ENCODE peak calls at places on chromosomes 12 and 14, in ten cellular contexts. I, T, Q, H, X, S, K, L, C and F are unnamed samples.

GRCh38 chr14:29773990-29774389 is 153.7 kb downstream of the PRKD1 start:
- ATAC-seq in L (no peak), K (no peak), H (no peak), T (no peak), X (no peak), I (no peak), Q (no peak), C (no peak), S (no peak), F (no peak)

GRCh38 chr12:121217066-121217465 is 7.1 kb downstream of the P2RX4 start:
- ATAC-seq in C (no peak), X (no peak), K (peak; percentile 69), Q (no peak), S (no peak), I (no peak), H (no peak), L (no peak), T (no peak), F (no peak)

GRCh38 chr12:76123301-76124212 is 39.1 kb upstream of the NAP1L1 start:
- ATAC-seq in Q (no peak), H (no peak), I (peak; percentile 30), K (no peak), X (no peak), C (no peak), T (no peak), S (peak; percentile 28), L (peak; percentile 62), F (no peak)

GRCh38 chr14:54348923-54349615 is 47.7 kb upstream of the CDKN3 start:
- ATAC-seq in I (no peak), X (no peak), C (no peak), S (no peak), T (no peak), L (peak; percentile 35), H (no peak), Q (peak; percentile 51), K (no peak), F (peak; percentile 65)

GRCh38 chr14:55116246-55117030 is 12.6 kb upstream of the LGALS3 start:
- ATAC-seq in Q (no peak), L (no peak), H (no peak), T (no peak), S (peak; percentile 16), X (peak; percentile 91), I (no peak), K (peak; percentile 77), C (no peak), F (no peak)

GRCh38 chr12:75548879-75549278 is 37.5 kb upstream of the KRR1 start:
- ATAC-seq in T (no peak), Q (no peak), H (no peak), K (no peak), I (no peak), L (no peak), S (no peak), X (no peak), C (no peak), F (no peak)

GRCh38 chr12:14853966-14854365 is 10.6 kb upstream of the ART4 start:
- ATAC-seq in Q (no peak), K (no peak), L (no peak), C (no peak), X (no peak), H (no peak), S (no peak), T (no peak), I (no peak), F (no peak)

GRCh38 chr12:14373202-14373601 is 7.7 kb downstream of the ATF7IP start:
- ATAC-seq in T (no peak), C (no peak), H (peak; percentile 31), K (no peak), S (peak; percentile 42), X (no peak), Q (no peak), I (no peak), L (peak; percentile 81), F (no peak)

GRCh38 chr14:82720931-82721330 is 1187.3 kb upstream of the SEL1L start:
- ATAC-seq in T (no peak), H (no peak), C (no peak), X (no peak), I (no peak), L (no peak), K (no peak), Q (no peak), S (no peak), F (no peak)

GRCh38 chr14:23005451-23005850 is 4.5 kb downstream of the C14orf93 start:
- ATAC-seq in H (no peak), L (no peak), I (no peak), C (no peak), X (no peak), Q (no peak), T (no peak), K (no peak), S (no peak), F (no peak)
- TF ChIP-seq POLR2A in H (no peak), L (no peak), I (no peak), C (no peak), X (no peak), Q (no peak), T (no peak), K (no peak), S (no peak), F (no peak)

GRCh38 chr14:104204660-104205149 is 66.3 kb downstream of the KIF26A start:
- ATAC-seq in H (no peak), C (no peak), X (no peak), L (no peak), Q (no peak), K (no peak), I (no peak), S (no peak), T (no peak), F (no peak)

GRCh38 chr14:104205781-104206180 is 67.4 kb downstream of the KIF26A start:
- ATAC-seq in Q (no peak), S (no peak), L (no peak), X (no peak), K (peak; percentile 41), T (no peak), I (peak; percentile 23), H (no peak), C (peak; percentile 28), F (no peak)

GRCh38 chr14:104207142-104207845 is 68.9 kb downstream of the KIF26A start:
- ATAC-seq in C (no peak), K (no peak), L (no peak), T (no peak), S (no peak), Q (no peak), H (no peak), X (no peak), I (peak; percentile 18), F (no peak)

GRCh38 chr14:104203071-104203425 is 64.7 kb downstream of the KIF26A start:
- ATAC-seq in K (no peak), X (no peak), H (no peak), Q (no peak), T (no peak), I (no peak), C (no peak), L (no peak), S (no peak), F (no peak)

DNA sequence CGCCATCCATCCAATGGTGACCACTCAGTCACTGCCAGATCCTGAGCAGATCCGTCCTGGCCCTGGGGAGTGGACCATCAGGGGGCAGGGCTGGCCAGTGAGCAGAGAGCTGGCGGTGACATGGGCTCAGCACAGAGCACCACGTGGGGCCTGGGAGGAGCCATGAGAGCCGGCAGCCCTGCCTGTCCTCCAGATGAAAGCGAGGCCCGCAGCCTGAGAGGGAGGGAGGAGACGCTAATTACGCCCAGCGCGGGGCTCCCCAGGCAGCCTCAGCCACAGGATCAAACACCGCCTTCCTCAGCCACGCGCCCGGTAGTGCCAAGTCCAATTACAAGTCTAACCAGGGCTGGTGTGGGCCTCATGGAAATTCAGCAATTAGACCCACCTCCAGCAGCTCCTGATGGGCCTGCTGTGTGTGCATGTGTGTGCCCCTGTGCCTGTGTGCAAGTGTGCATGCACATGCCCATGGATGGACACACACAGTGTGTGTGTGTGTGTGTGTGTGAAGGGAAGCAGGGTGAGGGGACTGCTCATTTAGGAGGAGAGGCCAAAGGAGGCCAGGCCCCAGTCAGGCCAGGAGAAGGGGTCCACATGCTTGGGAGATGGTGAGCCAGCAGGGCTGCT is 68.0 kb downstream of the KIF26A start:
- ATAC-seq in T (peak; percentile 53), K (peak; percentile 86), X (peak; percentile 69), I (peak; percentile 43), S (no peak), H (no peak), Q (no peak), L (no peak), C (peak; percentile 31), F (no peak)
- TF ChIP-seq POLR2A in T (no peak), K (no peak), X (no peak), I (no peak), S (no peak), H (no peak), Q (no peak), L (no peak), C (no peak), F (no peak)

GRCh38 chr14:64556526-64556925 is 6.8 kb downstream of the PPP1R36 start:
- ATAC-seq in L (peak; percentile 96), T (no peak), H (no peak), Q (no peak), I (peak; percentile 50), X (no peak), K (no peak), S (no peak), C (no peak), F (peak; percentile 31)

GRCh38 chr14:64563696-64564095 is 13.9 kb downstream of the PPP1R36 start:
- ATAC-seq in I (no peak), T (no peak), S (no peak), C (no peak), K (no peak), L (no peak), X (no peak), Q (no peak), H (no peak), F (no peak)

GRCh38 chr14:64566651-64567122 is 16.9 kb downstream of the PPP1R36 start:
- ATAC-seq in X (no peak), S (no peak), Q (no peak), T (peak; percentile 21), C (peak; percentile 26), I (peak; percentile 56), L (peak; percentile 55), H (no peak), K (no peak), F (no peak)

GRCh38 chr14:64561631-64562030 is 11.9 kb downstream of the PPP1R36 start:
- ATAC-seq in X (no peak), K (no peak), C (no peak), S (no peak), L (no peak), H (no peak), T (no peak), I (no peak), Q (no peak), F (no peak)

GRCh38 chr14:64562432-64562831 is 12.7 kb downstream of the PPP1R36 start:
- ATAC-seq in S (no peak), C (peak; percentile 58), X (no peak), L (no peak), K (no peak), T (no peak), Q (no peak), I (no peak), H (no peak), F (no peak)
- TF ChIP-seq POLR2A in S (no peak), C (no peak), X (no peak), L (no peak), K (no peak), T (no peak), Q (no peak), I (no peak), H (no peak), F (no peak)

DNA sequence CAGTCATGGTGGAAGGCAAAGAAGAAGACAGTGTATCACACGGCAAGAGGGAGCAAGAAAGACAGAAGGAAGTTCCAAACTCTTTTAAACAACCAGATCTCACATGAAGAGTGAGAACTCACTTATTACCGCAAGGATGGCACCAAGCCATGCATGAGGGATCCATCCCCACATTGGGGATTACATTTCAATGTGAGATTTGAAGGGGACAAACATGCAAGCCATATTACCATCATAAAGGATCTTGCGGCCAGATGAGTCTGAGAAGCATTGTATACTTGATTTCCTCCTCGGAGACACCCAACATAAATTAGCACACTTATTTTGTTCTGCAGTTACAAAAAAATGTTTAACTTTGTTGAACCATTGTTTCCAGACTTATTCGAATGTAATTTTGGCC is 66.5 kb downstream of the TBK1 start:
- ATAC-seq in T (no peak), Q (no peak), I (no peak), K (no peak), X (no peak), S (no peak), C (no peak), H (no peak), L (no peak), F (no peak)
- TF ChIP-seq POLR2A in T (no peak), Q (no peak), I (no peak), K (no peak), X (no peak), S (no peak), C (no peak), H (no peak), L (no peak), F (no peak)